ENCODE peak calls at places on chromosomes 12 and 14, in seven cellular contexts. C is heart left ventricle; F is CD8-positive, alpha-beta T cell; A is PC-3; V is uterus; P is left ventricle myocardium inferior; N is fibroblast of mammary gland. B is an unnamed sample.

GRCh38 chr14:68978550-68978911 is 571 bp downstream of the ACTN1 start:
- DNase-seq in A (peak), F (peak), P (peak), N (no peak), C (peak), V (peak), B (no peak)

GRCh38 chr12:88247241-88247643 is 105.1 kb downstream of the TMTC3 start:
- DNase-seq in V (no peak), A (peak), P (no peak), N (peak), C (no peak), F (no peak), B (peak)

GRCh38 chr12:46430340-46430948 is 57.9 kb upstream of the SLC38A2 start:
- DNase-seq in C (no peak), V (no peak), A (peak), P (no peak), N (peak), F (no peak), B (peak)

GRCh38 chr14:23571701-23572523 is 4.3 kb upstream of the AP1G2 start:
- DNase-seq in C (no peak), N (no peak), A (no peak), P (no peak), F (no peak), V (peak), B (no peak)

GRCh38 chr14:75315143-75315542 is 36.5 kb downstream of the FOS start:
- DNase-seq in F (no peak), P (no peak), A (peak), N (peak), V (no peak), C (no peak), B (peak)

GRCh38 chr12:109800536-109800935 is 32.7 kb downstream of the TRPV4 start:
- DNase-seq in A (no peak), C (no peak), N (no peak), V (no peak), F (no peak), P (no peak), B (no peak)

GRCh38 chr14:64507376-64508156 is 3.0 kb downstream of the ZBTB1 start:
- DNase-seq in N (peak), A (peak), P (no peak), V (no peak), F (peak), C (no peak), B (no peak)

GRCh38 chr12:47370421-47370820 is 290.7 kb upstream of the AMIGO2 start:
- DNase-seq in F (no peak), V (no peak), P (no peak), N (no peak), A (peak), C (no peak), B (no peak)

GRCh38 chr14:59727073-59727661 is 143.4 kb downstream of the RTN1 start:
- DNase-seq in N (no peak), V (no peak), C (no peak), P (no peak), F (no peak), A (no peak), B (no peak)

GRCh38 chr14:85421166-85421877 is 108.6 kb upstream of the FLRT2 start:
- DNase-seq in V (no peak), A (peak), P (no peak), C (no peak), N (peak), F (no peak), B (peak)

GRCh38 chr12:5242440-5242839 is 189.5 kb upstream of the NTF3 start:
- DNase-seq in P (no peak), C (no peak), F (no peak), N (no peak), A (no peak), V (no peak), B (no peak)

GRCh38 chr14:71248204-71248603 is 340.9 kb downstream of the PCNX1 start:
- DNase-seq in A (peak), P (no peak), V (no peak), F (no peak), N (peak), C (no peak), B (no peak)

GRCh38 chr12:130429656-130430505 is 92.2 kb downstream of the PIWIL1 start:
- DNase-seq in N (no peak), F (no peak), C (no peak), A (no peak), P (no peak), V (no peak), B (no peak)

GRCh38 chr14:67510121-67510520 is 21.6 kb upstream of the TMEM229B start:
- DNase-seq in A (no peak), N (peak), P (no peak), F (no peak), C (no peak), V (no peak), B (peak)

GRCh38 chr14:91223028-91223783 is 21.3 kb downstream of the GPR68 start:
- DNase-seq in A (no peak), V (no peak), C (no peak), N (peak), F (no peak), P (no peak), B (no peak)

GRCh38 chr14:72892103-72892878 is 1.6 kb downstream of the DPF3 start:
- DNase-seq in N (peak), V (no peak), C (no peak), A (peak), P (no peak), F (peak), B (peak)

GRCh38 chr14:75258079-75258802 is 20.4 kb upstream of the FOS start:
- DNase-seq in F (no peak), C (no peak), P (no peak), V (peak), A (no peak), N (peak), B (peak)

GRCh38 chr14:102805454-102805891 is 28.2 kb downstream of the TRAF3 start:
- DNase-seq in P (no peak), A (peak), N (peak), C (no peak), V (no peak), F (peak), B (peak)

GRCh38 chr12:113088037-113088436 is 31.5 kb downstream of the DTX1 start:
- DNase-seq in N (no peak), C (no peak), F (no peak), V (no peak), A (no peak), P (no peak), B (no peak)

GRCh38 chr14:52010173-52010693 is 20.9 kb downstream of the RTRAF start:
- DNase-seq in A (no peak), V (no peak), C (no peak), N (no peak), P (no peak), F (no peak), B (no peak)

GRCh38 chr14:59060841-59061240 is 127.6 kb upstream of the DAAM1 start:
- DNase-seq in C (no peak), F (no peak), N (no peak), V (no peak), A (no peak), P (no peak), B (no peak)

GRCh38 chr12:1859643-1860042 is 39.3 kb downstream of the LRTM2 start:
- DNase-seq in P (no peak), C (no peak), V (no peak), A (peak), F (no peak), N (peak), B (no peak)

GRCh38 chr14:32013083-32013482 is 64.0 kb upstream of the ARHGAP5 start:
- DNase-seq in A (no peak), F (no peak), N (no peak), C (no peak), V (no peak), P (no peak), B (no peak)

GRCh38 chr12:104805186-104805585 is 152.9 kb downstream of the SLC41A2 start:
- DNase-seq in V (no peak), P (no peak), C (no peak), A (peak), F (no peak), N (peak), B (peak)

GRCh38 chr14:94648801-94649200 is 36.6 kb downstream of the SERPINA3 start:
- DNase-seq in C (no peak), F (no peak), V (no peak), N (no peak), A (no peak), P (no peak), B (no peak)
- H3K4me3 ChIP-seq in C (no peak), F (no peak), V (no peak), N (no peak), A (no peak), P (no peak), B (no peak)

GRCh38 chr12:121230538-121230907 is 20.6 kb downstream of the P2RX4 start:
- DNase-seq in C (no peak), V (no peak), F (no peak), N (no peak), P (no peak), A (no peak), B (no peak)
- TF ChIP-seq CTCF in C (no peak), V (no peak), F (no peak), N (no peak), P (peak), A (no peak), B (no peak)

DNA sequence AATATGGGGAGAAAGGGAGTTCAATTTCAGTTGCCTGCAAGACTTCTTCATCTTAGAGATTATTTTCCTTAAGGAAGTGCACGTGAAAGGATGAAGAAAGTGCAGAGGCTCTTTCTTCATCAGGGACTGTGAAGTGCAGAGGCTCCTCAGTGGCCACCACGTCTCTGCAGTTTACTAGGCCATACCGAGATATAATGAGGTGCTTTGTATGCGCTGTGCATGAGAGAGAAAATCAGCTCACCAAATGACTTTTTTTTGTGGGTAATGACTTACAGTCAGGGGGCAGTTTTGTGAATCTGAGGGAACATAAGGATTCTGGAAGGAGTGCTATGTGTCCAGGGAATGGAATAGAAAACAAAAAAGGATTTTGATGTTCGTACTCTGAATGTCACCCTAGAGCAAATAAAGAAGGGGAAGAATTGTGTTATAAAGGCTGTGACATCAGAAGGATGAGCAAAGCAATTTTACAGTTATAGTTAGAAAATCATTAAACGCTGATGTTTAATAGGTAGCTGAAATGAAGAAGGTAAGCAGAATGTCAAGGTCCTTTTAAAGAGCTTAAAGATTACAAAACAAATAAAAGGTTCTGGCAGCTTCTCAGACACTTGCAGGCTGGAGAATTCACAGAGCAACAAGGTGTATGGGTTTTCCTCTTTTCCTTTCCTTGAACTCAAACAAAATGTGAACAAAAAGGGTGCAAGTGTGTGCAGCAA is 247.4 kb upstream of the NOVA1 start:
- DNase-seq in F (no peak), A (no peak), V (no peak), N (no peak), P (no peak), C (no peak), B (no peak)
- H3K4me3 ChIP-seq in F (no peak), A (no peak), V (no peak), N (no peak), P (no peak), C (no peak), B (no peak)

GRCh38 chr14:53792909-53793308 is 163.7 kb downstream of the BMP4 start:
- DNase-seq in V (no peak), N (no peak), F (no peak), C (no peak), P (no peak), A (peak), B (no peak)
- TF ChIP-seq CTCF in V (no peak), N (peak), F (no peak), C (no peak), P (no peak), A (peak), B (peak)

B was measured in fibroblast of pulmonary artery.